ENCODE peak calls at places on chromosomes 12 and 14, in six cellular contexts. One of them, this sample, is unnamed.

GRCh38 chr14:104075530-104076151 is 9.9 kb upstream of the ASPG start:
- DNase-seq in activated CD8-positive, alpha-beta memory T cell treated with anti-CD3 and anti-CD28 coated beads for 4 hours: no peak
- DNase-seq in stimulated activated CD8-positive, alpha-beta memory T cell treated with anti-CD3 and anti-CD28 coated beads, Interleukin-15, amount 100 ng/mL, for 4 hours: no peak
- DNase-seq in AG08395: no peak
- DNase-seq in activated T-helper 1 cell treated with anti-CD3 and anti-CD28 coated beads, Interleukin-2, amount 50 U/mL, for 16 hours: no peak
- DNase-seq in AG08396: no peak
- DNase-seq in this sample: no peak

GRCh38 chr12:11650697-11651281 is 1.3 kb downstream of the ETV6 start:
- DNase-seq in activated CD8-positive, alpha-beta memory T cell treated with anti-CD3 and anti-CD28 coated beads for 4 hours: no peak
- DNase-seq in stimulated activated CD8-positive, alpha-beta memory T cell treated with anti-CD3 and anti-CD28 coated beads, Interleukin-15, amount 100 ng/mL, for 4 hours: no peak
- DNase-seq in AG08395: peak
- DNase-seq in activated T-helper 1 cell treated with anti-CD3 and anti-CD28 coated beads, Interleukin-2, amount 50 U/mL, for 16 hours: no peak
- DNase-seq in AG08396: peak
- DNase-seq in this sample: no peak

GRCh38 chr12:75964150-75964549 is 67.4 kb downstream of the PHLDA1 start:
- DNase-seq in activated CD8-positive, alpha-beta memory T cell treated with anti-CD3 and anti-CD28 coated beads for 4 hours: no peak
- DNase-seq in stimulated activated CD8-positive, alpha-beta memory T cell treated with anti-CD3 and anti-CD28 coated beads, Interleukin-15, amount 100 ng/mL, for 4 hours: no peak
- DNase-seq in AG08395: no peak
- DNase-seq in activated T-helper 1 cell treated with anti-CD3 and anti-CD28 coated beads, Interleukin-2, amount 50 U/mL, for 16 hours: no peak
- DNase-seq in AG08396: no peak
- DNase-seq in this sample: no peak

GRCh38 chr14:38731962-38732361 is 371.1 kb downstream of the SEC23A start:
- DNase-seq in activated CD8-positive, alpha-beta memory T cell treated with anti-CD3 and anti-CD28 coated beads for 4 hours: no peak
- DNase-seq in stimulated activated CD8-positive, alpha-beta memory T cell treated with anti-CD3 and anti-CD28 coated beads, Interleukin-15, amount 100 ng/mL, for 4 hours: no peak
- DNase-seq in AG08395: no peak
- DNase-seq in activated T-helper 1 cell treated with anti-CD3 and anti-CD28 coated beads, Interleukin-2, amount 50 U/mL, for 16 hours: no peak
- DNase-seq in AG08396: no peak
- DNase-seq in this sample: no peak

GRCh38 chr14:30768791-30769190 is 105.6 kb upstream of the COCH start:
- DNase-seq in activated CD8-positive, alpha-beta memory T cell treated with anti-CD3 and anti-CD28 coated beads for 4 hours: no peak
- DNase-seq in stimulated activated CD8-positive, alpha-beta memory T cell treated with anti-CD3 and anti-CD28 coated beads, Interleukin-15, amount 100 ng/mL, for 4 hours: no peak
- DNase-seq in AG08395: no peak
- DNase-seq in activated T-helper 1 cell treated with anti-CD3 and anti-CD28 coated beads, Interleukin-2, amount 50 U/mL, for 16 hours: no peak
- DNase-seq in AG08396: no peak
- DNase-seq in this sample: no peak

GRCh38 chr14:93749081-93749430 is 39.2 kb downstream of the PRIMA1 start:
- DNase-seq in activated CD8-positive, alpha-beta memory T cell treated with anti-CD3 and anti-CD28 coated beads for 4 hours: no peak
- DNase-seq in stimulated activated CD8-positive, alpha-beta memory T cell treated with anti-CD3 and anti-CD28 coated beads, Interleukin-15, amount 100 ng/mL, for 4 hours: no peak
- DNase-seq in AG08395: no peak
- DNase-seq in activated T-helper 1 cell treated with anti-CD3 and anti-CD28 coated beads, Interleukin-2, amount 50 U/mL, for 16 hours: no peak
- DNase-seq in AG08396: no peak
- DNase-seq in this sample: no peak

GRCh38 chr14:103140316-103141109 is 17.3 kb downstream of the TNFAIP2 start:
- DNase-seq in activated CD8-positive, alpha-beta memory T cell treated with anti-CD3 and anti-CD28 coated beads for 4 hours: no peak
- DNase-seq in stimulated activated CD8-positive, alpha-beta memory T cell treated with anti-CD3 and anti-CD28 coated beads, Interleukin-15, amount 100 ng/mL, for 4 hours: no peak
- DNase-seq in AG08395: no peak
- DNase-seq in activated T-helper 1 cell treated with anti-CD3 and anti-CD28 coated beads, Interleukin-2, amount 50 U/mL, for 16 hours: no peak
- DNase-seq in AG08396: no peak
- DNase-seq in this sample: no peak

GRCh38 chr12:56565510-56566101 is 44.0 kb downstream of the RBMS2 start:
- DNase-seq in activated CD8-positive, alpha-beta memory T cell treated with anti-CD3 and anti-CD28 coated beads for 4 hours: peak
- DNase-seq in stimulated activated CD8-positive, alpha-beta memory T cell treated with anti-CD3 and anti-CD28 coated beads, Interleukin-15, amount 100 ng/mL, for 4 hours: no peak
- DNase-seq in AG08395: peak
- DNase-seq in activated T-helper 1 cell treated with anti-CD3 and anti-CD28 coated beads, Interleukin-2, amount 50 U/mL, for 16 hours: no peak
- DNase-seq in AG08396: peak
- DNase-seq in this sample: no peak

GRCh38 chr12:55365086-55365485 is 2.3 kb downstream of the OR6C75 start:
- DNase-seq in activated CD8-positive, alpha-beta memory T cell treated with anti-CD3 and anti-CD28 coated beads for 4 hours: no peak
- DNase-seq in stimulated activated CD8-positive, alpha-beta memory T cell treated with anti-CD3 and anti-CD28 coated beads, Interleukin-15, amount 100 ng/mL, for 4 hours: no peak
- DNase-seq in AG08395: no peak
- DNase-seq in activated T-helper 1 cell treated with anti-CD3 and anti-CD28 coated beads, Interleukin-2, amount 50 U/mL, for 16 hours: no peak
- DNase-seq in AG08396: no peak
- DNase-seq in this sample: no peak

GRCh38 chr14:101147848-101148247 is 244.3 kb upstream of the RTL1 start:
- DNase-seq in activated CD8-positive, alpha-beta memory T cell treated with anti-CD3 and anti-CD28 coated beads for 4 hours: no peak
- DNase-seq in stimulated activated CD8-positive, alpha-beta memory T cell treated with anti-CD3 and anti-CD28 coated beads, Interleukin-15, amount 100 ng/mL, for 4 hours: no peak
- DNase-seq in AG08395: no peak
- DNase-seq in activated T-helper 1 cell treated with anti-CD3 and anti-CD28 coated beads, Interleukin-2, amount 50 U/mL, for 16 hours: no peak
- DNase-seq in AG08396: no peak
- DNase-seq in this sample: no peak

GRCh38 chr14:59483360-59483759 is 848 bp downstream of the L3HYPDH start:
- DNase-seq in activated CD8-positive, alpha-beta memory T cell treated with anti-CD3 and anti-CD28 coated beads for 4 hours: no peak
- DNase-seq in stimulated activated CD8-positive, alpha-beta memory T cell treated with anti-CD3 and anti-CD28 coated beads, Interleukin-15, amount 100 ng/mL, for 4 hours: no peak
- DNase-seq in AG08395: peak
- DNase-seq in activated T-helper 1 cell treated with anti-CD3 and anti-CD28 coated beads, Interleukin-2, amount 50 U/mL, for 16 hours: no peak
- DNase-seq in AG08396: peak
- DNase-seq in this sample: no peak

GRCh38 chr12:92469837-92470236 is 233.0 kb upstream of the PLEKHG7 start:
- DNase-seq in activated CD8-positive, alpha-beta memory T cell treated with anti-CD3 and anti-CD28 coated beads for 4 hours: no peak
- DNase-seq in stimulated activated CD8-positive, alpha-beta memory T cell treated with anti-CD3 and anti-CD28 coated beads, Interleukin-15, amount 100 ng/mL, for 4 hours: no peak
- DNase-seq in AG08395: no peak
- DNase-seq in activated T-helper 1 cell treated with anti-CD3 and anti-CD28 coated beads, Interleukin-2, amount 50 U/mL, for 16 hours: no peak
- DNase-seq in AG08396: peak
- DNase-seq in this sample: no peak

GRCh38 chr12:111624540-111624939 is 25.4 kb upstream of the ATXN2 start:
- DNase-seq in activated CD8-positive, alpha-beta memory T cell treated with anti-CD3 and anti-CD28 coated beads for 4 hours: no peak
- DNase-seq in stimulated activated CD8-positive, alpha-beta memory T cell treated with anti-CD3 and anti-CD28 coated beads, Interleukin-15, amount 100 ng/mL, for 4 hours: no peak
- DNase-seq in AG08395: no peak
- DNase-seq in activated T-helper 1 cell treated with anti-CD3 and anti-CD28 coated beads, Interleukin-2, amount 50 U/mL, for 16 hours: no peak
- DNase-seq in AG08396: no peak
- DNase-seq in this sample: no peak

This sample was measured in T-helper 9 cell.